ENCODE peak calls at places on chromosomes 6 and 20, in four cellular contexts. U, X, W and J are unnamed samples.

GRCh38 chr6:149078383-149078782 is 239.1 kb upstream of the TAB2 start:
- DNase-seq in W (no peak), U (no peak), X (no peak), J (no peak)

GRCh38 chr6:15715060-15715459 is 52.2 kb upstream of the DTNBP1 start:
- DNase-seq in W (no peak), U (no peak), X (no peak), J (no peak)

GRCh38 chr6:75775219-75775618 is 26.2 kb downstream of the MYO6 start:
- DNase-seq in X (no peak), W (no peak), U (no peak), J (no peak)

GRCh38 chr6:156719395-156719719 is 57.8 kb upstream of the ARID1B start:
- DNase-seq in U (no peak), W (no peak), X (no peak), J (peak; percentile 10)

GRCh38 chr6:31575335-31575901 is at the start of gene TNF:
- DNase-seq in U (peak; percentile 72), X (peak; percentile 78), W (no peak), J (peak; percentile 48)

GRCh38 chr20:15930324-15931305 is 642.6 kb downstream of the KIF16B start:
- DNase-seq in X (no peak), W (peak; percentile 43), U (no peak), J (no peak)

GRCh38 chr6:20702366-20702765 is 168.1 kb downstream of the CDKAL1 start:
- DNase-seq in X (no peak), W (no peak), U (no peak), J (no peak)

GRCh38 chr20:58647162-58647813 is 3.8 kb upstream of the STX16 start:
- DNase-seq in X (no peak), W (no peak), U (no peak), J (no peak)

GRCh38 chr20:25139061-25139705 is 56.3 kb upstream of the ENTPD6 start:
- DNase-seq in W (peak; percentile 51), U (no peak), X (no peak), J (no peak)

GRCh38 chr20:58651548-58651822 is 402 bp downstream of the STX16 start:
- DNase-seq in U (no peak), X (no peak), W (no peak), J (no peak)

GRCh38 chr6:148535976-148536375 is 193.3 kb downstream of the SASH1 start:
- DNase-seq in U (no peak), X (no peak), W (no peak), J (no peak)

GRCh38 chr20:50462093-50462685 is 48.0 kb upstream of the PTPN1 start:
- DNase-seq in X (no peak), U (no peak), W (no peak), J (no peak)

GRCh38 chr6:27795697-27796494 is 116.3 kb downstream of the OR2B2 start:
- DNase-seq in W (peak; percentile 86), U (no peak), X (no peak), J (no peak)

GRCh38 chr6:84867521-84867920 is 103.1 kb upstream of the TBX18 start:
- DNase-seq in U (no peak), W (peak; percentile 52), X (no peak), J (no peak)

GRCh38 chr20:45951925-45952834 is 17.7 kb downstream of the PCIF1 start:
- DNase-seq in X (no peak), W (no peak), U (no peak), J (no peak)

GRCh38 chr20:15734054-15734453 is 839.2 kb downstream of the KIF16B start:
- DNase-seq in U (no peak), W (no peak), X (no peak), J (no peak)

DNA sequence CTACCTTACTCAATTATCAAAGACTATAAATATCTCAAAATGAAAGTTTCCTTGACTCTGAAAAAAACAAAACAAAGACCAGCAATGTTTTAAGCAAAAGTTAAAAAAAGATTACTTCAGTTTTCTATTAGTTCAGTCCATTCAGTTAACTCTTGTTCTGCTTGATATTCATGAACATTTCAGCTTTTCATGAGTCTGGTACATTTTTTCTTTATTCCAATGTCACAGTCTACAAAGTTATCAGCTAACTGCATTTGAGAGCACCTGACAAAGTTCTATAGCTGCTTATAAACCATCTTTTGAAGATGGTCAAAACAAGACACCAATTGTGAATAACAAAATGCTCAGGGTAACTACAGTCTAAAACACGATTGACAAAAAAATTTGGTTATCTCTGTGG is 156.1 kb upstream of the NOX3 start:
- DNase-seq in W (no peak), X (no peak), U (no peak), J (no peak)
- H3K9me3 ChIP-seq in W (no peaks in the 10 kb centered on the region), X (peaks cover 3% of the 10 kb centered on the region), U (peaks cover 42% of the 10 kb centered on the region), J (peaks cover 2% of the 10 kb centered on the region)

GRCh38 chr6:155347800-155348199 is 33.5 kb upstream of the TFB1M start:
- DNase-seq in W (no peak), X (no peak), U (no peak), J (no peak)
- H3K9me3 ChIP-seq in W (peaks cover 9% of the 10 kb centered on the region), X (peaks cover 3% of the 10 kb centered on the region), U (peaks cover 6% of the 10 kb centered on the region), J (no peaks in the 10 kb centered on the region)

DNA sequence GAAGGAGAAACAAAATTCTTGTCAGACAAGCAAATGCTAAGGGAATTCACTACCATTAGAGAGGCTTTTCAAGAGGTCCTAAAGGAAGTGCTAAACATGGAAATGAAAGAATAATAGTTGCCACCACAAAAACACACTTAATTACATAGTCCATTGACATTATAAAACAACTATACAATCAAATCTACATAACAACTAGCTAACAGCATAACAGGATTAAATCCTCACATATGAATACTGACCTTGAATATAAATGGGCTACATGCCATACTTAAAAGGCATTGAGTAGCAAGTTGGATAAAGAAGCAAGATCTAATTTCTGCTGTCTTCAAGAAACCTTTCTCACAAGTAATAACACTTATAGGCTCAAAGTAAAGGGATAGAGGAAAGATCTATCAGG is 811.5 kb upstream of the CITED2 start:
- DNase-seq in X (no peak), W (no peak), U (no peak), J (no peak)
- H3K9me3 ChIP-seq in X (peaks cover 2% of the 10 kb centered on the region), W (no peaks in the 10 kb centered on the region), U (peaks cover 12% of the 10 kb centered on the region), J (no peaks in the 10 kb centered on the region)

GRCh38 chr20:40173877-40174276 is 515.2 kb downstream of the MAFB start:
- DNase-seq in X (peak; percentile 47), W (no peak), U (no peak), J (no peak)
- H3K9me3 ChIP-seq in X (no peaks in the 10 kb centered on the region), W (no peaks in the 10 kb centered on the region), U (no peaks in the 10 kb centered on the region), J (no peaks in the 10 kb centered on the region)

GRCh38 chr6:80425089-80425823 is 318.8 kb downstream of the BCKDHB start:
- DNase-seq in X (no peak), W (no peak), U (no peak), J (no peak)
- H3K9me3 ChIP-seq in X (peaks cover 6% of the 10 kb centered on the region), W (no peaks in the 10 kb centered on the region), U (peaks cover 38% of the 10 kb centered on the region), J (peaks cover 5% of the 10 kb centered on the region)

GRCh38 chr6:63899550-63899949 is 263.9 kb downstream of the PHF3 start:
- DNase-seq in W (peak; percentile 1), X (no peak), U (no peak), J (no peak)

DNA sequence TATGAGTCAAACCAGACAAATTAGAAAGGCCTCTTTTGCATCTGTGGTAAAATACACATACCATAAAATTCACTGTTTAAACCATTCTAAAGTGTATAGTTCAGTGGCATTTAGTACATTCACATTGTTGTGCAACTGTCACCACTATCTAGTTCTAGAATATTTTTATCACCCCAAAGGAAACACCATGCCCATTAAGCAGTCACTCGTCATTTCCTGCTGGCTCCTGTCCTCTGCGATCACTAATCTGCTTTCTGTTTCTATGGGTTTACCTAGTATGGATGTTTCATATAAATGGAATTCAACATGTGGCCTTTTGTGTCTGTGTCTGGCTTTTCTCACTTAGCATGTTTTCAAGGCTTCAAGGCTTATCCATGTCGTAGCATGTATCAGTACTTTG is 269.2 kb downstream of the PHF3 start:
- DNase-seq in U (no peak), X (no peak), W (no peak), J (no peak)
- H3K9me3 ChIP-seq in U (no peaks in the 10 kb centered on the region), X (no peaks in the 10 kb centered on the region), W (no peaks in the 10 kb centered on the region), J (no peaks in the 10 kb centered on the region)

GRCh38 chr20:7015257-7015656 is 247.8 kb downstream of the BMP2 start:
- DNase-seq in X (no peak), W (no peak), U (no peak), J (no peak)

DNA sequence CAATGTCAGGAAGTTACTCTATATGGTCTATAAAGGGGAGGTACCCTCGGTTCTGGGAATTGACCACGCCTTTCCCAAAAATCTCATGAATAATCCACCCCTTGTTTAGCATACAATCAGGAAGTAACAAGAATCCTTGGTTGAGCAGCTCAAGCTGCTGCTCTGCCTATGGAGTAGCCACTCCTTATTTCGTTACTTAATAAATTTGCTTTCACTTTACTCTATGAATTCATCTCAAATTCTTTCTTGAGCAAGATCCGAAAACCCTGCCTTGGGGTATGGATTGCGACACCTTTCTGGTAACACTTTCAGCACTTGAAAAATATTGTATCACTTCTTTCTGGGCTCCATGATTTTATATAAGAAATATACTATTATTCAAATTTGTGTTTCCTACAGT is 243.1 kb downstream of the BMP2 start:
- DNase-seq in W (no peak), U (no peak), X (no peak), J (no peak)
- H3K9me3 ChIP-seq in W (no peaks in the 10 kb centered on the region), U (peaks cover 20% of the 10 kb centered on the region), X (no peaks in the 10 kb centered on the region), J (no peaks in the 10 kb centered on the region)

DNA sequence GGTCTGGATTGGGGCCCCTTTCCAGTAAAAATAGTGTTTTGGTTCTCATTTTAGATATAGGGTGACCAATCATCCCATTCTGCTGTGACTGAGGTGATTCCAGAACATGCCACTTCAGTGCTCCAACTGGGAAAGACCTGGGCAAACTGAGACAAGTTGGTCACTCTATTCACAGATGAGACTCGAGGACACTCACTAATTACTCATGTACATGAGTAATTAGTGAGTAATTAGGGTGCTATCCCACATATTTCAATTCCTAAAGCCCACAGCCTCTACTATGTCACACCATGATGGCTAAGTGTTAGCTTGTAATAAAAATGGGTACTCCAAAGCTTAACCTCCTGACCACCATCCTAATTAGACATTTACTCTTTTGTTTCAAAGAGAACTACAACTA is 86.0 kb downstream of the CBLN4 start:
- DNase-seq in X (no peak), U (no peak), W (no peak), J (no peak)
- H3K9me3 ChIP-seq in X (peaks cover 3% of the 10 kb centered on the region), U (no peaks in the 10 kb centered on the region), W (no peaks in the 10 kb centered on the region), J (no peaks in the 10 kb centered on the region)

DNA sequence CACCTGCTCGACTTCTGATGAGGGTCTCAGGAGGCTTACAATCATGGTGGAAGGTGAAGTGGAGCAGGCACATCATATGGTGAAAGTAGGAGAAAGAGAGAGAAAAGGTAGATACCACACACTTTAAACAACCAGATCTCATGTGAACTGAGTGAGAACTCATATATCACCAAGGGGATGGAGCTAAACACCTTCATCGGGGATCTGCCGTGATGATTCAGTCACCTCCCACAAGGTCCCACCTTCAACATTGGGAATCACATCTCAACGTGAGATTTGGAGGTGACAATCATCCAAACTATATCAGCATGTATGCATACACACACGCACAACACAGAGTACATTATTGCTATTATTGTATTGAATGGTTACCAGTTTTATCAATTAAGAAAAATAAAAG is 453.3 kb upstream of the NRSN1 start:
- DNase-seq in U (no peak), X (no peak), W (no peak), J (no peak)
- H3K9me3 ChIP-seq in U (peaks cover 47% of the 10 kb centered on the region), X (peaks cover 3% of the 10 kb centered on the region), W (peaks cover 3% of the 10 kb centered on the region), J (no peaks in the 10 kb centered on the region)